ENCODE peak calls at places on chromosomes 12 and 14, in seven cellular contexts. J is astrocyte of the spinal cord, A is neural crest cell, L is A549, Q is GM06990, U is NB4, V is psoas muscle. M is an unnamed sample.

GRCh38 chr12:48979602-48980388 is 1.7 kb downstream of the WNT1 start:
- DNase-seq in J (no peak), A (no peak), L (no peak), Q (no peak), U (peak; percentile 41), V (peak; percentile 68), M (no peak)

GRCh38 chr12:119864591-119864990 is 12.5 kb downstream of the CIT start:
- DNase-seq in J (no peak), A (no peak), L (no peak), Q (no peak), U (no peak), V (no peak), M (no peak)

GRCh38 chr14:105496831-105497591 is 6.0 kb downstream of the TEDC1 start:
- DNase-seq in J (no peak), A (no peak), L (no peak), Q (peak; percentile 4), U (no peak), V (peak; percentile 56), M (no peak)

GRCh38 chr12:69686731-69687130 is 12.4 kb downstream of the BEST3 start:
- DNase-seq in J (no peak), A (no peak), L (no peak), Q (no peak), U (no peak), V (no peak), M (peak; percentile 29)

GRCh38 chr12:44873898-44874297 is 2.2 kb downstream of the NELL2 start:
- DNase-seq in J (peak; percentile 29), A (no peak), L (peak; percentile 33), Q (no peak), U (peak; percentile 9), V (no peak), M (no peak)

GRCh38 chr12:55742719-55743130 is at the start of gene GDF11:
- DNase-seq in J (peak; percentile 73), A (peak; percentile 76), L (peak; percentile 64), Q (peak; percentile 60), U (peak; percentile 84), V (peak; percentile 85), M (peak; percentile 67)

GRCh38 chr12:54561164-54561563 is 11.8 kb downstream of the PDE1B start:
- DNase-seq in J (no peak), A (no peak), L (no peak), Q (no peak), U (peak; percentile 78), V (no peak), M (no peak)

GRCh38 chr12:93165384-93165932 is 212.3 kb upstream of the NUDT4 start:
- DNase-seq in J (no peak), A (no peak), L (no peak), Q (no peak), U (no peak), V (no peak), M (no peak)

GRCh38 chr14:20719777-20720176 is 25.9 kb upstream of the EDDM3A start:
- DNase-seq in J (no peak), A (no peak), L (no peak), Q (no peak), U (no peak), V (no peak), M (peak; percentile 9)

GRCh38 chr12:1499351-1499750 is 95.0 kb downstream of the FBXL14 start:
- DNase-seq in J (no peak), A (no peak), L (no peak), Q (no peak), U (no peak), V (no peak), M (no peak)

GRCh38 chr12:131755305-131756113 is 44.6 kb downstream of the SFSWAP start:
- DNase-seq in J (no peak), A (no peak), L (peak; percentile 78), Q (no peak), U (peak; percentile 70), V (no peak), M (no peak)

GRCh38 chr14:82879949-82880535 is 1346.4 kb upstream of the SEL1L start:
- DNase-seq in J (no peak), A (no peak), L (no peak), Q (no peak), U (no peak), V (no peak), M (no peak)

GRCh38 chr12:124588689-124589318 is 21.4 kb upstream of the NCOR2 start:
- DNase-seq in J (peak; percentile 81), A (no peak), L (no peak), Q (no peak), U (peak; percentile 73), V (no peak), M (peak; percentile 51)

GRCh38 chr12:100796616-100797015 is 2.0 kb downstream of the ANO4 start:
- DNase-seq in J (no peak), A (no peak), L (no peak), Q (no peak), U (no peak), V (no peak), M (no peak)

GRCh38 chr14:66000771-66001170 is 485.4 kb upstream of the CCDC196 start:
- DNase-seq in J (no peak), A (no peak), L (no peak), Q (no peak), U (no peak), V (no peak), M (peak; percentile 28)

GRCh38 chr14:104143071-104143470 is 4.7 kb downstream of the KIF26A start:
- DNase-seq in J (no peak), A (no peak), L (no peak), Q (no peak), U (no peak), V (no peak), M (no peak)

GRCh38 chr12:92786045-92786444 is 83.3 kb downstream of the PLEKHG7 start:
- DNase-seq in J (peak; percentile 24), A (no peak), L (no peak), Q (no peak), U (no peak), V (no peak), M (no peak)

GRCh38 chr12:121819212-121819949 is 15.6 kb downstream of the SETD1B start:
- DNase-seq in J (no peak), A (no peak), L (no peak), Q (no peak), U (no peak), V (no peak), M (no peak)

GRCh38 chr12:118645219-118645618 is 268.9 kb downstream of the SUDS3 start:
- DNase-seq in J (no peak), A (peak; percentile 63), L (peak; percentile 10), Q (no peak), U (peak; percentile 54), V (no peak), M (no peak)

GRCh38 chr14:43479751-43480150 is 1027.3 kb downstream of the FSCB start:
- DNase-seq in J (no peak), A (no peak), L (no peak), Q (no peak), U (no peak), V (no peak), M (no peak)

GRCh38 chr14:89730692-89731091 is 223.8 kb downstream of the EFCAB11 start:
- DNase-seq in J (no peak), A (no peak), L (no peak), Q (no peak), U (peak; percentile 9), V (no peak), M (no peak)

GRCh38 chr14:70803321-70804110 is 5.8 kb downstream of the MAP3K9 start:
- DNase-seq in J (no peak), A (no peak), L (no peak), Q (peak; percentile 27), U (peak; percentile 42), V (no peak), M (no peak)

GRCh38 chr12:1795221-1795784 is 25.1 kb upstream of the LRTM2 start:
- DNase-seq in J (no peak), A (no peak), L (no peak), Q (no peak), U (no peak), V (no peak), M (no peak)

GRCh38 chr14:68695326-68695768 is 97.5 kb downstream of the ZFP36L1 start:
- DNase-seq in J (peak; percentile 99), A (no peak), L (peak; percentile 92), Q (peak; percentile 61), U (peak; percentile 89), V (peak; percentile 73), M (peak; percentile 100)

GRCh38 chr12:116717466-116718457 is 20.1 kb downstream of the SPRING1 start:
- DNase-seq in J (peak; percentile 77), A (no peak), L (no peak), Q (no peak), U (no peak), V (peak; percentile 92), M (no peak)

GRCh38 chr12:116714175-116714574 is 23.7 kb downstream of the SPRING1 start:
- DNase-seq in J (no peak), A (no peak), L (no peak), Q (no peak), U (peak; percentile 86), V (peak; percentile 65), M (no peak)

GRCh38 chr12:116710367-116710766 is 27.5 kb downstream of the SPRING1 start:
- DNase-seq in J (no peak), A (no peak), L (no peak), Q (no peak), U (no peak), V (no peak), M (no peak)

GRCh38 chr12:116712458-116713303 is 25.2 kb downstream of the SPRING1 start:
- DNase-seq in J (no peak), A (no peak), L (no peak), Q (no peak), U (no peak), V (no peak), M (peak; percentile 78)

DNA sequence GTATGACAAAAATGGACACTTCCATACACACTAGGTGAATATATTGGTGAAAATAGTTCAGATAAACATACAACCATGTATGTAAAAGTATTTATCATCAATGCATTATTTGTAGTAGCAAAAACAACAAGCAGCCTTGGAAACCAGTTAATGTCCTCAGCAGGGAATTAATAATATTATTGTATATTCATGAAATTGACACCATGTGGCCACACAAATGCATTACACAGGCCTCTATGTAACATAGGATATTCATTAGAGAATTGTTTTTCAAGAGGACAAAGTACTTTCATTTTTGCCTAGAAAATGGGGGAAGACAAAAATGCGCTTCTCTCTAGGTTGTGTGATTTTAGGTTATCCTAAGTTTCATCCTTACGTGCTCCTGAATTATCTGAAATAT is 24.3 kb downstream of the SPRING1 start:
- DNase-seq in J (no peak), A (no peak), L (no peak), Q (no peak), U (no peak), V (no peak), M (no peak)
- TF ChIP-seq CTCF in J (peak; percentile 10), A (peak; percentile 40), L (no peak), Q (no peak), U (no peak), V (no peak), M (peak; percentile 16)

GRCh38 chr14:87852107-87852506 is 140.9 kb downstream of the GALC start:
- DNase-seq in J (no peak), A (no peak), L (no peak), Q (no peak), U (no peak), V (no peak), M (no peak)
- TF ChIP-seq CTCF in J (no peak), A (no peak), L (no peak), Q (no peak), U (no peak), V (no peak), M (no peak)

GRCh38 chr12:6582196-6582595 is 14.1 kb upstream of the NOP2 start:
- DNase-seq in J (no peak), A (no peak), L (peak; percentile 25), Q (no peak), U (peak; percentile 20), V (no peak), M (no peak)
- TF ChIP-seq CTCF in J (peak; percentile 30), A (peak; percentile 48), L (peak; percentile 28), Q (no peak), U (peak; percentile 40), V (no peak), M (no peak)

GRCh38 chr14:22047105-22047504 is 373.5 kb upstream of the OR4E1 start:
- DNase-seq in J (no peak), A (peak; percentile 5), L (peak; percentile 31), Q (no peak), U (peak; percentile 33), V (no peak), M (peak; percentile 45)
- TF ChIP-seq CTCF in J (peak; percentile 12), A (peak; percentile 57), L (no peak), Q (peak; percentile 65), U (peak; percentile 21), V (no peak), M (peak; percentile 49)

M was measured in mammary epithelial cell.